ENCODE peak calls at places on chromosomes 12 and 14, in nine cellular contexts. N is stomach, P is esophagus squamous epithelium, M is lung, X is Peyer's patch, C is neural progenitor cell, A is psoas muscle, U is ovary, Y is heart right ventricle. Q is an unnamed sample. For H3K36me3, the result is how much of the 10 kb centered on the place peaks cover.

GRCh38 chr14:91945776-91946305 is 1.7 kb downstream of the FBLN5 start:
- DNase-seq in N (no peak), P (no peak), M (no peak), X (no peak), C (no peak), A (no peak), U (no peak), Y (no peak), Q (no peak)

GRCh38 chr14:53516261-53516774 is 363.2 kb upstream of the DDHD1 start:
- DNase-seq in N (no peak), P (no peak), M (no peak), X (no peak), C (no peak), A (no peak), U (no peak), Y (no peak), Q (no peak)

GRCh38 chr14:105198588-105198987 is 17.5 kb upstream of the NUDT14 start:
- DNase-seq in N (no peak), P (no peak), M (no peak), X (no peak), C (no peak), A (no peak), U (no peak), Y (no peak), Q (no peak)

GRCh38 chr14:100640481-100641273 is 53.5 kb upstream of the BEGAIN start:
- DNase-seq in N (peak), P (no peak), M (no peak), X (no peak), C (no peak), A (no peak), U (no peak), Y (no peak), Q (peak)

GRCh38 chr14:101731187-101732080 is 30.1 kb upstream of the PPP2R5C start:
- DNase-seq in N (peak), P (peak), M (peak), X (peak), C (no peak), A (peak), U (no peak), Y (peak), Q (peak)

GRCh38 chr12:112848972-112849371 is 57.4 kb downstream of the RPH3A start:
- DNase-seq in N (no peak), P (no peak), M (no peak), X (no peak), C (no peak), A (no peak), U (no peak), Y (no peak), Q (no peak)

GRCh38 chr14:63922696-63923421 is 70.1 kb downstream of the SYNE2 start:
- DNase-seq in N (peak), P (no peak), M (peak), X (no peak), C (no peak), A (no peak), U (no peak), Y (no peak), Q (no peak)

GRCh38 chr12:57341275-57341990 is 89.4 kb downstream of the R3HDM2 start:
- DNase-seq in N (no peak), P (no peak), M (no peak), X (no peak), C (no peak), A (no peak), U (no peak), Y (peak), Q (no peak)

GRCh38 chr14:65403231-65403630 is 9.3 kb upstream of the FUT8 start:
- DNase-seq in N (no peak), P (no peak), M (no peak), X (no peak), C (no peak), A (no peak), U (no peak), Y (no peak), Q (no peak)

DNA sequence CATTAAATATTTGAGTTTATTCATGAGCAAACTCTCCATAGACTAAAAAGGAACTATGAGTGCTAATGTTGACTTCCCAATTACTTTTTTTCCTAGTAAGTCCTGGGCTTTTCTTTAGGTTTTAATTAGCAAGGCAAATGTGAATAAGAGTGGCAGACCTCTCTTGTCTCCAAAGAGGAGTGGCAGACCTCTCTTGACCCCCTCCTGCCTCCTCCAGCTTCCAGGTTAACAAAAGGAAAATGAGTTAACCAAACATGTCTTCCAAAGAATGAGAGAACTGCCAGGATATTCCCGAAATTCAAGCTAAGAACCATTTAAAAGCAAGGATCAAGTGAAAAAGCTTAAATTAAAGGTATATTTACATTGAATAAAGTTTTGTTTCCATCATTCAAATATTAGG is 253.2 kb downstream of the MDGA2 start:
- DNase-seq in N (no peak), P (no peak), M (no peak), X (no peak), C (peak), A (no peak), U (no peak), Y (no peak), Q (no peak)
- H3K4me3 ChIP-seq in N (no peak), P (no peak), M (no peak), X (no peak), C (peak), A (no peak), U (no peak), Y (no peak), Q (no peak)

GRCh38 chr12:49762468-49762847 is 21.1 kb downstream of the TMBIM6 start:
- DNase-seq in N (no peak), P (no peak), M (no peak), X (no peak), C (no peak), A (no peak), U (no peak), Y (no peak), Q (peak)
- H3K36me3 ChIP-seq in N (half or more), P (half or more), M (half or more), X (under half), C (under half), A (half or more), U (under half), Y (under half), Q (under half)

DNA sequence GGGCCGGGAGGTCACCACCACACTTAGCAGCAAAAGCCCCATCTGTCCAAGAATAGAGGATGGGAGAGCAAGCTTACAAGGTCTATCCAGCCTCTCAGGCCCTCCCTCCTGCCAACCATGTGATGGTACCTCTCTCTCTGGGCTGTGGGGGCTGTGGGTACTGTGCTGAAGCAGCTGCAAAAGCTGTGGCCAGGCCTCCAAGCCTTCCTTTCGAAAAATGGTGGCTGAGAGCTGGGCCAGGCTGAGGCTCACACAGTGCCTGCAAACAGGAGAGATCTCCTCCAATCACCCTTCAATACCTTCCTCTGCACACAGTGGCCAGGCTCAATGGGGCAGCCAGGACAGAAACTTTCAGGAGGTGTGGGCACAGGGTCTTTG is 1.1 kb downstream of the IPO4 start:
- DNase-seq in N (no peak), P (no peak), M (no peak), X (no peak), C (no peak), A (no peak), U (no peak), Y (no peak), Q (no peak)
- H3K4me3 ChIP-seq in N (peak), P (peak), M (peak), X (no peak), C (peak), A (peak), U (no peak), Y (peak), Q (peak)

DNA sequence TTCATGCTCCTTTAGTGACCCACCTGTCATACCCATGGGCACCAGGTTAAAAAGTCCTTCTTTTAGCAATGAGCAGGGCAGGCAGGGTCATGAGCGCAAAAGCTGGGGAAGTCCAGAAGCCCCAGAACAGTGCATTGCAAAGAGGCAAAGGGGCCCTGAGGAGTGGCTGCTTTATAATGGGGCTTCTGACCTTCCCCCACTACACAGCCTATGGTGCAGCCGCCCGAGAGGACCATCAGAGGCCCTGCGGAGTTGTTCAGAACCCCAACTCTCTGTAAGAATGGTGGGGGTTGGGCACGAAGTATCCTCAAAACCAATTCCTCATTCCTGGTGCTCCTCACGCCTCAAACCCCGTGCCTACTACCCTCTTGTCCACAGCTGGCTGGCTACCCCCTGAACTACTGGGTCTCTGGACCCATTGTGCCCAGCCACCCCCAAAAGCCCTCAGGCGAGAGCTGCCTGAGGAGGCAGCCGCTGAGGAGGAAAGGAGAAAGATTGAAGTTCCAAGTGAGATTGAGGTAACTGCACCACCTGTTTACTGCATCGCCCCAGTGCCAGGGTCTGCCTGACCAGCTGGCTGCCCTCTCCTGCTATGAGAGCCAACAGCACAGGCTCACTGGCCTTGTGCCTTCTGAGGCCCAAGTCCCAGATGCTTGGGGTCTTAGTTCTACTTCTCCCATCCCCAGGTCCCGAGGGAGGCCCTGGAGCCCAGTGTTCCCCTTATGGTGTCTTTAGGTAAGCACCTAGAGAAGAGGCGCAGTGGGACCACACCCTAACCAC is 6.7 kb downstream of the REC8 start:
- DNase-seq in N (no peak), P (no peak), M (no peak), X (no peak), C (no peak), A (no peak), U (no peak), Y (no peak), Q (no peak)
- H3K36me3 ChIP-seq in N (half or more), P (half or more), M (under half), X (under half), C (under half), A (half or more), U (under half), Y (under half), Q (half or more)

DNA sequence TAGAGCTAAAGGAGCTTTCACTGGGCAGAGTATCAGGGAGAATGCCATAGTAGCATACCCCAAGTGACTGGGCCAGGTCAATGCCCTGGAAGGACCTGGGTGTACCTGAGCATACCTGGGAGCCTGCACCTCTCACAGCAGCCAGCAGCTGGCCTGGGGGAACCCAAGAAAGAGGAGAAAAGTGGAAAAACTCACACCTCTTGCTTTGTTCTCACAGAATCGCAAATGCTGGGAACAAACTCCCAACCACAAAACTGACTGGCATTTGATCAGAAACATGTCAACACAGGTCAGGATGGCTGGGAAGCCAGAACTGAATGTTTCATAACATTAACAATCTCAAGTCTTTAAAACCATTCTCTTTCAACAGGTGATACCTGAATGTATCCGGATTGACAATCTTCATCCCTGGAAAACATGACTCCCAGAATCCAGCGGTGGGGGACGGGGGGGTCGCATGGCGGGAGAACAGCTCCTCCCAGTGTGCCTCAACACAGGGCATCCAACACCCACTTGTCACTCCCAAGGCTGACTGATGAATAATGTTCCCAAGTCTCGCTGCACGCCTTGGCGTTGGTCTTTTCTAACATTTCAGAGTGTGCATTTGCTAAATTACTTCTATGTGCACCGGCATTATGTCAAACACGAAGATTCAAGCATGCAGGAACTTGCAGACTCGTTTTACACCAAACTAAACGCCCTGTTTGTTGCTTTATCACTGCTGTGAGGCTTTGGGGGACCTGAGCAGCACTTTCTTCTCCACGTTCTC is 7.9 kb downstream of the FOXN3 start:
- DNase-seq in N (no peak), P (no peak), M (no peak), X (no peak), C (no peak), A (no peak), U (no peak), Y (no peak), Q (no peak)
- H3K4me3 ChIP-seq in N (no peak), P (peak), M (no peak), X (no peak), C (no peak), A (no peak), U (no peak), Y (no peak), Q (no peak)

GRCh38 chr12:65867428-65867827 is 43.1 kb downstream of the HMGA2 start:
- DNase-seq in N (no peak), P (no peak), M (no peak), X (no peak), C (no peak), A (no peak), U (no peak), Y (no peak), Q (no peak)
- H3K36me3 ChIP-seq in N (under half), P (under half), M (under half), X (under half), C (under half), A (under half), U (under half), Y (under half), Q (under half)

GRCh38 chr14:23301288-23301968 is 1.2 kb downstream of the PPP1R3E start:
- DNase-seq in N (peak), P (peak), M (peak), X (peak), C (peak), A (peak), U (peak), Y (peak), Q (peak)

GRCh38 chr14:23300687-23301223 is 1.9 kb downstream of the PPP1R3E start:
- DNase-seq in N (no peak), P (no peak), M (no peak), X (peak), C (peak), A (peak), U (no peak), Y (peak), Q (no peak)

GRCh38 chr14:23299186-23299521 is 3.5 kb downstream of the PPP1R3E start:
- DNase-seq in N (no peak), P (no peak), M (no peak), X (no peak), C (no peak), A (no peak), U (no peak), Y (no peak), Q (no peak)

GRCh38 chr14:23299558-23299957 is 3.1 kb downstream of the PPP1R3E start:
- DNase-seq in N (no peak), P (no peak), M (no peak), X (no peak), C (no peak), A (no peak), U (no peak), Y (no peak), Q (no peak)

DNA sequence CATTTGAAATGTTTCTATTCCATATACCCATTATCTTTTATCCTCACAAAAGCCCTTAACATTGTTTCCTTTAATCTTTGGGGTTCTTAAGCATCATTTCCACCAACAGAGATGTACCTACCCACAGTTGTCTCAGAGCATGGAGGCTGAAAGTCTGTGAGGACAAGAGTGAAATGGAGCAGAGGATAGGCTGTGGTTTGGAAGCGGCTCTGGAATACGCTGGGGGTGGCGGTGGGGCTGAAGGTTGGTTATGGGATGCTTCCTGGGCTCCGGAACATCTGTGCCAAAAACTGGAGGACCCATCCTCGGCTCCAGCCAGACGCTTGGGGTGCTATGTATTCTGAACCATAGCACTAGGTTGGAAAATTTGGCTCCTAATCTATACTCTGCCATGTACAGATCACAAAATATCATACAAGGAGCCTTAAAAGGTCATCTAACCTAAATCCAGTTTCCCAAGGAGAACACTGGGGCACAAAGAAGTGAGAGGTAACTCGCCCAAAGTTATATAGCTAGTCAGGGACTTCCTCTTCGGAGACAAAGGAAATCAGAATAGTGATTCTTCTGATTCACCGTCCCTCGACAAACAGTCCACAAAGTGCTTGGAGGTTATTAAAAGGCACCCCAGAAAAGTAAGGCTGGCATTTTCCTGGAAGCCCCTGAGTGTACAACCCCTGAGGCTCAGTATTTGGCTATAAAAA is 2.5 kb downstream of the PPP1R3E start:
- DNase-seq in N (no peak), P (no peak), M (no peak), X (no peak), C (no peak), A (no peak), U (no peak), Y (no peak), Q (no peak)
- H3K4me3 ChIP-seq in N (peak), P (peak), M (no peak), X (peak), C (peak), A (peak), U (peak), Y (peak), Q (peak)

DNA sequence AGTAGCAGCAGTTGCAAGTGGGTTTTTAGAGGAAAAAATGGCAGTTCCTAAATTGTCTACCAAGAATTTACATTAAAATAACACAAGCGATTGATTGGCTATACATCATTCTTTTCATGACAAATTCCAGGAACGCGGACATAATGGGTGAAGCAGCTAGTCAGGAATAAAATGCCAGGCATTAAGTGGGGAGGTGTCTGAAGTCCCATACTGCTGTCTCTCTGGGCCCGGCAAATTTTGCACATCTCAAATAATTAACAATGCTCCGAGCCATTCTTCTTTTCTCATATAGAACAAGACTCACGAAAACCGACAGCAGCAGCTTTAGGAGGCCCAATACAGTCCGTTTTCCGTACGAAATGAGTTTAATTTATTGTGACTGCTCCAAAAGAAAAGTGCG is 696 bp downstream of the RPL36AL start:
- DNase-seq in N (no peak), P (no peak), M (no peak), X (no peak), C (no peak), A (no peak), U (no peak), Y (no peak), Q (no peak)
- H3K36me3 ChIP-seq in N (under half), P (under half), M (under half), X (under half), C (under half), A (under half), U (under half), Y (under half), Q (under half)

GRCh38 chr12:65759735-65760134 is 64.5 kb upstream of the HMGA2 start:
- DNase-seq in N (no peak), P (no peak), M (no peak), X (no peak), C (no peak), A (no peak), U (no peak), Y (no peak), Q (no peak)

GRCh38 chr12:65764325-65764724 is 60.0 kb upstream of the HMGA2 start:
- DNase-seq in N (no peak), P (no peak), M (no peak), X (no peak), C (no peak), A (no peak), U (no peak), Y (no peak), Q (no peak)

GRCh38 chr12:65765436-65765813 is 58.9 kb upstream of the HMGA2 start:
- DNase-seq in N (no peak), P (no peak), M (no peak), X (no peak), C (no peak), A (no peak), U (no peak), Y (no peak), Q (no peak)

GRCh38 chr12:65758401-65758800 is 65.9 kb upstream of the HMGA2 start:
- DNase-seq in N (no peak), P (no peak), M (no peak), X (no peak), C (no peak), A (no peak), U (no peak), Y (no peak), Q (no peak)

GRCh38 chr12:65761301-65761700 is 63.0 kb upstream of the HMGA2 start:
- DNase-seq in N (no peak), P (no peak), M (no peak), X (no peak), C (no peak), A (no peak), U (no peak), Y (no peak), Q (no peak)
- H3K4me3 ChIP-seq in N (no peak), P (no peak), M (no peak), X (no peak), C (no peak), A (no peak), U (no peak), Y (no peak), Q (no peak)

Q was measured in GM06990.